ENCODE peak calls at places on chromosomes 12 and 14, in five cellular contexts. Q is CD4-positive, alpha-beta memory T cell; B is CD8-positive, alpha-beta memory T cell; R is pancreas; S is heart right ventricle. C is an unnamed sample. For H3K4me1, the result is how much of the 10 kb centered on the place peaks cover.

GRCh38 chr14:95829321-95829720 is 47.3 kb upstream of the TUNAR start:
- DNase-seq in Q (no peak), B (no peak), R (no peak), S (no peak), C (peak)

GRCh38 chr12:61993734-61994345 is 266.4 kb upstream of the USP15 start:
- DNase-seq in Q (no peak), B (no peak), R (no peak), S (no peak), C (no peak)

GRCh38 chr14:25006031-25006430 is 43.9 kb downstream of the STXBP6 start:
- DNase-seq in Q (no peak), B (no peak), R (no peak), S (no peak), C (no peak)

GRCh38 chr12:22641353-22642053 is 16.5 kb downstream of the ETNK1 start:
- DNase-seq in Q (no peak), B (no peak), R (no peak), S (no peak), C (no peak)

GRCh38 chr12:24679135-24679534 is 269.8 kb downstream of the BCAT1 start:
- DNase-seq in Q (no peak), B (no peak), R (no peak), S (no peak), C (no peak)

GRCh38 chr12:15636060-15636890 is 152.9 kb downstream of the EPS8 start:
- DNase-seq in Q (no peak), B (no peak), R (no peak), S (no peak), C (no peak)

GRCh38 chr12:120216742-120217595 is 16.1 kb upstream of the RPLP0 start:
- DNase-seq in Q (no peak), B (no peak), R (no peak), S (no peak), C (peak)

GRCh38 chr14:88129306-88130056 is 124.5 kb downstream of the GPR65 start:
- DNase-seq in Q (no peak), B (no peak), R (no peak), S (no peak), C (no peak)

GRCh38 chr14:51566831-51567582 is 84.7 kb upstream of the FRMD6 start:
- DNase-seq in Q (peak), B (peak), R (no peak), S (no peak), C (no peak)

GRCh38 chr12:111570090-111570961 is 28.8 kb downstream of the ATXN2 start:
- DNase-seq in Q (no peak), B (no peak), R (no peak), S (no peak), C (peak)

GRCh38 chr14:102063808-102064429 is 22.9 kb downstream of the HSP90AA1 start:
- DNase-seq in Q (no peak), B (no peak), R (no peak), S (no peak), C (peak)

GRCh38 chr12:51906452-51907082 is 737 bp upstream of the ACVRL1 start:
- DNase-seq in Q (no peak), B (no peak), R (no peak), S (no peak), C (peak)

GRCh38 chr14:77714926-77715325 is 7.0 kb downstream of the SLIRP start:
- DNase-seq in Q (no peak), B (no peak), R (no peak), S (no peak), C (no peak)

GRCh38 chr14:34023824-34024767 is 73.2 kb upstream of the EGLN3 start:
- DNase-seq in Q (no peak), B (no peak), R (no peak), S (no peak), C (no peak)

GRCh38 chr12:75706786-75707605 is 195.6 kb upstream of the KRR1 start:
- DNase-seq in Q (no peak), B (no peak), R (no peak), S (no peak), C (no peak)

DNA sequence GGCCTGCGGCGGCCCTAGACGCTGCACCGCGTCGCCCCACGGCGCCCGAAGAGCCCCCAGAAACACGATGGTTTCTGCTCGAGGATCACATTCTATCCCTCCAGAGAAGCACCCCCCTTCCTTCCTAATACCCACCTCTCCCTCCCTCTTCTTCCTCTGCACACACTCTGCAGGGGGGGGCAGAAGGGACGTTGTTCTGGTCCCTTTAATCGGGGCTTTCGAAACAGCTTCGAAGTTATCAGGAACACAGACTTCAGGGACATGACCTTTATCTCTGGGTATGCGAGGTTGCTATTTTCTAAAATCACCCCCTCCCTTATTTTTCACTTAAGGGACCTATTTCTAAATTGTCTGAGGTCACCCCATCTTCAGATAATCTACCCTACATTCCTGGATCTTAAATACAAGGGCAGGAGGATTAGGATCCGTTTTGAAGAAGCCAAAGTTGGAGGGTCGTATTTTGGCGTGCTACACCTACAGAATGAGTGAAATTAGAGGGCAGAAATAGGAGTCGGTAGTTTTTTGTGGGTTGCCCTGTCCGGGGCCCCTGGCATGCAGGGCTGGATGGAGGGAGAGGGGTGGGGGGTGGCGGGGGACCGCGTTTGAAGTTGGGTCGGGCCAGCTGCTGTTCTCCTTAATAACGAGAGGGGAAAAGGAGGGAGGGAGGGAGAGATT is 449 bp upstream of the CCND2 start:
- DNase-seq in Q (peak), B (no peak), R (no peak), S (no peak), C (no peak)
- H3K4me3 ChIP-seq in Q (peak), B (peak), R (peak), S (peak), C (no peak)

GRCh38 chr14:98175881-98176280 is 1096.1 kb downstream of the BCL11B start:
- DNase-seq in Q (no peak), B (no peak), R (no peak), S (no peak), C (no peak)
- H3K4me1 ChIP-seq in Q (half or more), B (half or more), R (under half), S (under half), C (under half)

DNA sequence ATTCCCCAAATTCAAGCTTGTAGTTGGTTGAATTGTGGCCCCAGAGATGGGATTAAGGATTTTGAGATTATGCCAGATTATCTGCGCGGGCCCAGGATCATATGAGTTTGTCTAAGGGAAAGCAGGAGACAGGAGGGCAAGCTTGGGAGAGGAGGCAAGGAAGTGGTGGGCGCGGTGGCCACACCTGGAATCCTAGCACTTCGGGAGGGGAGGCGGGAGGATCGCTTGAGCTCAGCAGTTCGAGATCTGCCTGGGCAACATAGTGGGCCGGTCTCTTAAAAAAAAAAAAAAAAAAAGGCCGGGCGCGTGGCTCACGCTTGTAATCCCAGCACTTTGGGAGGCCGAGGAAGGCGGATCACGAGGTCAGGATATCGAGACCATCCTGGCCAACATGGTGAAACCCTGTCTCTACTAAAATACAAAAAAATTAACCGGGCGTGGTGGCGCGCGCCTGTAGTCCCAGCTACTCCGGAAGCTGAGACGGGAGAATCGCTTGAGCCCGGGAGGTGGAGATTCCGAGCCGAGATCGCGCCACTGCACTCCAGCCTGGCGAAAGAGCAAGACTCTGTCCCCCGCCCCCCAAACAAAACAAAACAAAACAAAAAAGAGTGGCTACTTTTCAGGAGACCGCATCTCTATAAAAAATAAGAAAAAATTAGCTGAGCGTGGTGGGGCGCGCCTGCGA is 854 bp upstream of the PUS1 start:
- DNase-seq in Q (peak), B (no peak), R (no peak), S (no peak), C (no peak)
- H3K4me3 ChIP-seq in Q (peak), B (peak), R (peak), S (peak), C (peak)

GRCh38 chr14:74871819-74872218 is 4.1 kb downstream of the PROX2 start:
- DNase-seq in Q (no peak), B (no peak), R (no peak), S (no peak), C (no peak)
- H3K4me1 ChIP-seq in Q (under half), B (under half), R (under half), S (under half), C (under half)

GRCh38 chr14:74952697-74953484 is 2.5 kb downstream of the PGF start:
- DNase-seq in Q (no peak), B (no peak), R (no peak), S (no peak), C (peak)

GRCh38 chr14:74954947-74955228 is 509 bp downstream of the PGF start:
- DNase-seq in Q (no peak), B (no peak), R (no peak), S (no peak), C (peak)

GRCh38 chr14:74953686-74954085 is 1.7 kb downstream of the PGF start:
- DNase-seq in Q (no peak), B (no peak), R (no peak), S (no peak), C (no peak)

GRCh38 chr14:74955229-74955999 is at the start of gene PGF:
- DNase-seq in Q (no peak), B (peak), R (peak), S (peak), C (peak)

DNA sequence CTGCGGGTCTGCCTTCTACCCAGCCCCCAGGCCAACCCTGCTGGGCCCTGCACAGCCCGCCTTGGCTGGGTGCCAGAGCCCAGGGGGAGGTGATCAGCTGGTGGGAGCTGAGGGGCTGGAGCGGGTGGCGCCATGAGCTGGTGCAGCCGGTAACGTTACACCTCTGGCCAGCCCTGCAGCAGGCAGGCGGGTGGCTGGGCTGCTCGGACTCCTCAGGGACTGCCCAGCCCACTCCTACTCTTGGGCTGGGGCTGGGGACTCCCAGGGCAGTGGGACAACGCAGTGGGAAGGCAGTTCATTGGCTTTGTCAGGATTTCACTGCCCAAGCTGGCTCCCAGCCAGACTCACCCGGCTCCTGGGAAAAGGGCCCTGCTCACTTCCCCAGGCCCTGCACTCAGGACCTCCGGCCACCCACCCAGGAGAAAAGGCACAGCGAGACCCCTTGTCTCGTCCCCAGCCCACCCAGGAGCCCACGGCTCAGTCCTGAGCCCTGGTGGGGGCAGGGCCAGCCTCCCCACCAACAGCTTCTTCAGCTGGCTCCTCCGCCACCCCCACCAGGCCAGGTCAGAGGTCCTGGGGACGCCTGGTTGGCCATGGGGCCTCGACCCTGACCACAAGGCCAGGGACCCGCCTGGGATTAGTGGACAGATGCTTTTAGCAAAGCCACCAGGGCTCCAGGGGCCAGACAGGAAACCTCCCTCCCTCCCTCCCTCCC is 1.0 kb downstream of the PGF start:
- DNase-seq in Q (no peak), B (no peak), R (no peak), S (peak), C (peak)
- H3K4me3 ChIP-seq in Q (no peak), B (no peak), R (peak), S (peak), C (peak)

GRCh38 chr12:64635356-64635998 is 25.2 kb downstream of the RASSF3 start:
- DNase-seq in Q (no peak), B (no peak), R (no peak), S (no peak), C (no peak)
- H3K4me1 ChIP-seq in Q (half or more), B (half or more), R (under half), S (under half), C (under half)

GRCh38 chr14:64549805-64550538 is at the start of gene PPP1R36:
- DNase-seq in Q (no peak), B (peak), R (peak), S (peak), C (peak)
- H3K4me3 ChIP-seq in Q (peak), B (peak), R (peak), S (peak), C (peak)

C was measured in osteoblast.